ENCODE peak calls at places on chromosome 17, in six cellular contexts. F, S, A, Y, U and V are unnamed samples.

GRCh38 chr17:60138769-60139437 is 10.9 kb upstream of the CA4 start:
- DNase-seq in F (peak), S (no peak), A (no peak), Y (no peak), U (no peak), V (no peak)

GRCh38 chr17:32525116-32525515 is 38.3 kb downstream of the CDK5R1 start:
- DNase-seq in F (no peak), S (no peak), A (no peak), Y (no peak), U (no peak), V (no peak)

GRCh38 chr17:79036609-79037008 is 12.6 kb downstream of the C1QTNF1 start:
- DNase-seq in F (no peak), S (no peak), A (peak), Y (no peak), U (no peak), V (peak)

GRCh38 chr17:3710951-3711383 is 12.7 kb upstream of the HASPIN start:
- DNase-seq in F (no peak), S (no peak), A (peak), Y (no peak), U (no peak), V (no peak)

GRCh38 chr17:42598905-42599304 is 10.3 kb downstream of the RETREG3 start:
- DNase-seq in F (no peak), S (no peak), A (no peak), Y (no peak), U (no peak), V (no peak)

GRCh38 chr17:62760059-62760887 is 47.8 kb downstream of the MARCHF10 start:
- DNase-seq in F (no peak), S (no peak), A (no peak), Y (no peak), U (no peak), V (no peak)

GRCh38 chr17:38461683-38462082 is 33.4 kb downstream of the ARHGAP23 start:
- DNase-seq in F (no peak), S (no peak), A (no peak), Y (no peak), U (no peak), V (peak)

GRCh38 chr17:80938556-80938955 is 53.1 kb upstream of the CHMP6 start:
- DNase-seq in F (no peak), S (no peak), A (no peak), Y (no peak), U (no peak), V (no peak)

GRCh38 chr17:50425682-50426471 is at the start of gene ACSF2:
- DNase-seq in F (peak), S (peak), A (peak), Y (no peak), U (peak), V (peak)

GRCh38 chr17:56863974-56864373 is 30.0 kb downstream of the DGKE start:
- DNase-seq in F (no peak), S (peak), A (no peak), Y (no peak), U (no peak), V (no peak)

GRCh38 chr17:38448208-38448776 is 20.0 kb downstream of the ARHGAP23 start:
- DNase-seq in F (no peak), S (no peak), A (no peak), Y (no peak), U (no peak), V (no peak)

GRCh38 chr17:39972271-39972670 is 8.3 kb upstream of the PSMD3 start:
- DNase-seq in F (no peak), S (no peak), A (no peak), Y (no peak), U (no peak), V (no peak)

GRCh38 chr17:57357392-57357784 is 101.1 kb downstream of the MSI2 start:
- DNase-seq in F (peak), S (no peak), A (no peak), Y (no peak), U (peak), V (no peak)

GRCh38 chr17:1626333-1626732 is 2.3 kb downstream of the SLC43A2 start:
- DNase-seq in F (no peak), S (no peak), A (no peak), Y (no peak), U (no peak), V (no peak)

GRCh38 chr17:54992797-54993639 is 24.5 kb downstream of the STXBP4 start:
- DNase-seq in F (no peak), S (no peak), A (peak), Y (no peak), U (peak), V (peak)

GRCh38 chr17:29412780-29413565 is 22.8 kb downstream of the TAOK1 start:
- DNase-seq in F (no peak), S (no peak), A (peak), Y (no peak), U (no peak), V (no peak)

GRCh38 chr17:45339646-45340605 is 23.1 kb upstream of the MAP3K14 start:
- DNase-seq in F (no peak), S (no peak), A (no peak), Y (no peak), U (no peak), V (no peak)

GRCh38 chr17:77708936-77709335 is 249.6 kb upstream of the TNRC6C start:
- DNase-seq in F (no peak), S (no peak), A (no peak), Y (no peak), U (no peak), V (no peak)

GRCh38 chr17:61202564-61202963 is 197.1 kb upstream of the TBX2 start:
- DNase-seq in F (no peak), S (no peak), A (no peak), Y (no peak), U (no peak), V (no peak)

GRCh38 chr17:79779088-79779529 is 1.2 kb downstream of the CBX2 start:
- DNase-seq in F (no peak), S (no peak), A (no peak), Y (no peak), U (no peak), V (peak)

GRCh38 chr17:28904800-28905199 is 1.9 kb upstream of the DHRS13 start:
- DNase-seq in F (no peak), S (no peak), A (no peak), Y (no peak), U (no peak), V (no peak)

GRCh38 chr17:80832266-80832676 is 159.4 kb upstream of the CHMP6 start:
- DNase-seq in F (peak), S (no peak), A (peak), Y (no peak), U (peak), V (peak)

GRCh38 chr17:18159551-18160120 is 24.0 kb upstream of the ALKBH5 start:
- DNase-seq in F (no peak), S (no peak), A (no peak), Y (no peak), U (no peak), V (no peak)

GRCh38 chr17:56577190-56577589 is 16.3 kb upstream of the NOG start:
- DNase-seq in F (no peak), S (no peak), A (no peak), Y (no peak), U (no peak), V (no peak)

GRCh38 chr17:75557075-75557851 is 30.3 kb upstream of the MYO15B start:
- DNase-seq in F (no peak), S (no peak), A (peak), Y (peak), U (no peak), V (peak)

GRCh38 chr17:38449364-38449763 is 21.1 kb downstream of the ARHGAP23 start:
- DNase-seq in F (no peak), S (no peak), A (peak), Y (no peak), U (no peak), V (no peak)

GRCh38 chr17:32956240-32956970 is 28.5 kb downstream of the TMEM98 start:
- DNase-seq in F (no peak), S (no peak), A (no peak), Y (no peak), U (no peak), V (no peak)

GRCh38 chr17:39722965-39723848 is 7.1 kb downstream of the MIEN1 start:
- DNase-seq in F (no peak), S (no peak), A (no peak), Y (no peak), U (no peak), V (no peak)

GRCh38 chr17:38429476-38430100 is 1.3 kb downstream of the ARHGAP23 start:
- DNase-seq in F (no peak), S (no peak), A (no peak), Y (no peak), U (no peak), V (no peak)